ENCODE peak calls at places on chromosomes 11 and 22, in seven cellular contexts. T is SK-N-DZ, U is COR-L47, X is NCI-H1105 treated with DMSO at 0.1 percent for 48 hours, L is fibroblast of mammary gland, Q is LoVo, J is WTC11. D is an unnamed sample.

GRCh38 chr22:43850529-43850928 is 11.8 kb downstream of the SULT4A1 start:
- DNase-seq in T (no peak), U (no peak), X (no peak), L (no peak), Q (no peak), J (no peak), D (no peak)

GRCh38 chr11:62497132-62497915 is 49.3 kb downstream of the AHNAK start:
- DNase-seq in T (peak; percentile 59), U (no peak), X (peak; percentile 32), L (peak; percentile 72), Q (peak; percentile 58), J (peak; percentile 43), D (peak; percentile 5)

GRCh38 chr11:494761-495536 is 12.1 kb downstream of the RNH1 start:
- DNase-seq in T (no peak), U (no peak), X (no peak), L (no peak), Q (no peak), J (no peak), D (no peak)

GRCh38 chr11:63915961-63916836 is 765 bp downstream of the RCOR2 start:
- DNase-seq in T (peak; percentile 79), U (peak; percentile 39), X (peak; percentile 39), L (no peak), Q (no peak), J (peak; percentile 96), D (peak; percentile 59)

GRCh38 chr11:70247710-70248072 is 22.8 kb upstream of the PPFIA1 start:
- DNase-seq in T (no peak), U (no peak), X (no peak), L (no peak), Q (no peak), J (no peak), D (no peak)

GRCh38 chr11:120086651-120087050 is 51.3 kb downstream of the TRIM29 start:
- DNase-seq in T (no peak), U (no peak), X (no peak), L (no peak), Q (no peak), J (no peak), D (no peak)

GRCh38 chr22:17807571-17808410 is 33.5 kb upstream of the BID start:
- DNase-seq in T (no peak), U (no peak), X (no peak), L (no peak), Q (no peak), J (no peak), D (no peak)

GRCh38 chr11:69694781-69695180 is 9.0 kb downstream of the FGF19 start:
- DNase-seq in T (no peak), U (no peak), X (no peak), L (no peak), Q (no peak), J (no peak), D (peak; percentile 24)

GRCh38 chr11:57568330-57568766 is 876 bp upstream of the UBE2L6 start:
- DNase-seq in T (peak; percentile 81), U (no peak), X (no peak), L (peak; percentile 80), Q (peak; percentile 81), J (no peak), D (no peak)

GRCh38 chr22:42217019-42217751 is 53.3 kb downstream of the TCF20 start:
- DNase-seq in T (no peak), U (no peak), X (no peak), L (peak; percentile 3), Q (no peak), J (no peak), D (no peak)

GRCh38 chr22:27312567-27313507 is 488.7 kb downstream of the MN1 start:
- DNase-seq in T (no peak), U (no peak), X (no peak), L (no peak), Q (no peak), J (no peak), D (no peak)

GRCh38 chr11:23233075-23233474 is 372.8 kb upstream of the CCDC179 start:
- DNase-seq in T (no peak), U (no peak), X (no peak), L (peak; percentile 93), Q (no peak), J (no peak), D (no peak)

GRCh38 chr11:125338886-125339811 is 156.9 kb downstream of the FEZ1 start:
- DNase-seq in T (no peak), U (no peak), X (no peak), L (peak; percentile 17), Q (no peak), J (no peak), D (no peak)

GRCh38 chr22:31153357-31153756 is 6.6 kb upstream of the RNF185 start:
- DNase-seq in T (no peak), U (no peak), X (no peak), L (no peak), Q (no peak), J (no peak), D (no peak)

GRCh38 chr22:40597541-40598453 is 38.7 kb downstream of the MRTFA start:
- DNase-seq in T (no peak), U (no peak), X (no peak), L (peak; percentile 28), Q (no peak), J (no peak), D (no peak)

GRCh38 chr11:126308271-126308671 is 4.4 kb downstream of the DCPS start:
- DNase-seq in T (no peak), U (no peak), X (no peak), L (no peak), Q (no peak), J (no peak), D (no peak)

GRCh38 chr11:45285931-45286632 is at the start of gene SYT13:
- DNase-seq in T (no peak), U (peak; percentile 5), X (peak; percentile 71), L (no peak), Q (no peak), J (peak; percentile 89), D (peak; percentile 60)

GRCh38 chr22:23841292-23841691 is 2.5 kb upstream of the DERL3 start:
- DNase-seq in T (no peak), U (no peak), X (no peak), L (no peak), Q (no peak), J (no peak), D (no peak)

GRCh38 chr11:112364962-112365481 is 104.4 kb upstream of the PLET1 start:
- DNase-seq in T (no peak), U (peak; percentile 39), X (no peak), L (peak; percentile 93), Q (no peak), J (no peak), D (no peak)

GRCh38 chr11:8735094-8735493 is 52.5 kb downstream of the RPL27A start:
- DNase-seq in T (no peak), U (no peak), X (no peak), L (no peak), Q (no peak), J (no peak), D (no peak)